ENCODE peak calls at places on chromosome 1, in four cellular contexts. H, X, W and C are unnamed samples.

GRCh38 chr1:20074046-20074724 is 4.2 kb downstream of the PLA2G5 start:
- DNase-seq in H (no peak), X (peak; percentile 13), W (no peak), C (no peak)

GRCh38 chr1:47771766-47772165 is 225.4 kb downstream of the TRABD2B start:
- DNase-seq in H (no peak), X (no peak), W (no peak), C (no peak)

GRCh38 chr1:43440358-43440757 is 13.4 kb downstream of the HYI start:
- DNase-seq in H (no peak), X (no peak), W (no peak), C (no peak)

GRCh38 chr1:71650126-71650525 is 569.3 kb upstream of the ZRANB2 start:
- DNase-seq in H (no peak), X (no peak), W (no peak), C (peak; percentile 29)

GRCh38 chr1:71857862-71858261 is 424.5 kb downstream of the NEGR1 start:
- DNase-seq in H (no peak), X (no peak), W (no peak), C (no peak)

GRCh38 chr1:9553736-9554144 is 14.5 kb downstream of the SLC25A33 start:
- DNase-seq in H (no peak), X (no peak), W (no peak), C (no peak)

GRCh38 chr1:9127395-9128160 is 1.3 kb downstream of the GPR157 start:
- DNase-seq in H (no peak), X (peak; percentile 11), W (no peak), C (no peak)

GRCh38 chr1:7422561-7422960 is 348.5 kb upstream of the VAMP3 start:
- DNase-seq in H (no peak), X (no peak), W (no peak), C (no peak)

GRCh38 chr1:14238472-14239059 is 359.9 kb upstream of the KAZN start:
- DNase-seq in H (no peak), X (no peak), W (no peak), C (no peak)

GRCh38 chr1:12528021-12528852 is 89.8 kb downstream of the DHRS3 start:
- DNase-seq in H (no peak), X (no peak), W (peak; percentile 20), C (peak; percentile 55)

GRCh38 chr1:246566128-246566807 is at the start of the genes CNST and TFB2M:
- DNase-seq in H (peak; percentile 99), X (peak; percentile 99), W (peak; percentile 99), C (peak; percentile 100)

GRCh38 chr1:11147371-11147770 is 41.8 kb upstream of the ANGPTL7 start:
- DNase-seq in H (no peak), X (peak; percentile 75), W (no peak), C (no peak)

GRCh38 chr1:153946622-153947246 is at the start of gene DENND4B:
- DNase-seq in H (peak; percentile 93), X (peak; percentile 84), W (peak; percentile 95), C (peak; percentile 79)

GRCh38 chr1:115980998-115981993 is 5.0 kb downstream of the SLC22A15 start:
- DNase-seq in H (peak; percentile 52), X (peak; percentile 62), W (peak; percentile 75), C (peak; percentile 72)

GRCh38 chr1:172321429-172321828 is 99.1 kb upstream of the C1orf105 start:
- DNase-seq in H (no peak), X (peak; percentile 22), W (no peak), C (peak; percentile 37)